ENCODE peak calls at places on chromosome 13, in four cellular contexts. T is EL; Q is activated T-helper 1 cell treated with anti-CD3 and anti-CD28 coated beads, Interleukin-12 subunit alpha, Interleukin-12 subunit beta, Interleukin-2, Interleukin-4 antibody, amounts not matched to agents 30 ng/mL and 10 ng/mL and 1 ng/mL, durations not matched to agents 14 hours and 24 hours and 36 hours; U is GM04504. E is an unnamed sample.

GRCh38 chr13:49308977-49309408 is 61.3 kb downstream of the CDADC1 start:
- DNase-seq in T (no peak), Q (no peak), U (no peak), E (peak)

GRCh38 chr13:41985788-41986508 is 25.0 kb upstream of the VWA8 start:
- DNase-seq in T (peak), Q (no peak), U (no peak), E (peak)

GRCh38 chr13:22128413-22129198 is 457.7 kb downstream of the FGF9 start:
- DNase-seq in T (no peak), Q (no peak), U (no peak), E (no peak)

GRCh38 chr13:98142427-98143156 is at the start of gene FARP1:
- DNase-seq in T (peak), Q (peak), U (peak), E (peak)

GRCh38 chr13:45055198-45055901 is 65.0 kb upstream of the GTF2F2 start:
- DNase-seq in T (peak), Q (peak), U (peak), E (peak)

GRCh38 chr13:57409656-57410055 is 221.9 kb upstream of the PCDH17 start:
- DNase-seq in T (no peak), Q (no peak), U (no peak), E (no peak)

GRCh38 chr13:111283991-111284390 is 36.5 kb upstream of the TEX29 start:
- DNase-seq in T (no peak), Q (no peak), U (no peak), E (no peak)

GRCh38 chr13:93193682-93194081 is 32.9 kb upstream of the GPC6 start:
- DNase-seq in T (no peak), Q (no peak), U (no peak), E (no peak)

GRCh38 chr13:99275093-99275469 is 16.9 kb upstream of the GPR18 start:
- DNase-seq in T (peak), Q (no peak), U (peak), E (peak)

GRCh38 chr13:77599351-77599750 is 63.8 kb downstream of the SCEL start:
- DNase-seq in T (no peak), Q (no peak), U (no peak), E (no peak)

GRCh38 chr13:98254541-98254940 is 77.5 kb upstream of the RNF113B start:
- DNase-seq in T (peak), Q (no peak), U (peak), E (peak)

GRCh38 chr13:26420282-26420960 is 137.1 kb upstream of the WASF3 start:
- DNase-seq in T (no peak), Q (no peak), U (no peak), E (peak)

GRCh38 chr13:42883771-42884170 is 102.4 kb downstream of the FAM216B start:
- DNase-seq in T (peak), Q (no peak), U (peak), E (peak)

GRCh38 chr13:21813110-21813509 is 142.2 kb downstream of the FGF9 start:
- DNase-seq in T (no peak), Q (no peak), U (no peak), E (no peak)

GRCh38 chr13:100537486-100537885 is 51.1 kb downstream of the GGACT start:
- DNase-seq in T (no peak), Q (no peak), U (no peak), E (no peak)

GRCh38 chr13:22940736-22941135 is 240.0 kb upstream of the SGCG start:
- DNase-seq in T (no peak), Q (no peak), U (no peak), E (no peak)

GRCh38 chr13:36341718-36342117 is 4.5 kb downstream of the SPART start:
- DNase-seq in T (peak), Q (no peak), U (no peak), E (peak)

GRCh38 chr13:100269837-100270236 is 180.9 kb downstream of the PCCA start:
- DNase-seq in T (peak), Q (no peak), U (peak), E (peak)

E was measured in GM23248.